ENCODE peak calls at places on chromosomes 4 and X, in five cellular contexts. N is CD4-positive, CD25-positive, alpha-beta regulatory T cell; C is cardiac muscle cell; V is AG08396; D is lower leg skin. R is an unnamed sample.
A peak's percentile ranks its signal among the peaks of the same experiment; 100 is the strongest.

GRCh38 chr4:109432676-109433075 is 939 bp upstream of the SEC24B start:
- DNase-seq in C (peak; percentile 83), N (no peak), D (no peak), V (peak; percentile 36), R (no peak)

GRCh38 chr4:165382640-165383039 is 3.8 kb downstream of the CPE start:
- DNase-seq in C (no peak), N (no peak), V (no peak), D (no peak), R (no peak)

GRCh38 chrX:10516781-10517322 is 103.5 kb downstream of the MID1 start:
- DNase-seq in N (no peak), V (no peak), D (no peak), C (no peak), R (no peak)

GRCh38 chrX:92232182-92232581 is 453.0 kb downstream of the PCDH11X start:
- DNase-seq in V (peak; percentile 4), C (peak; percentile 6), D (no peak), N (no peak), R (no peak)

GRCh38 chr4:78343682-78344081 is 207.9 kb upstream of the ANXA3 start:
- DNase-seq in N (no peak), C (peak; percentile 13), V (no peak), D (no peak), R (no peak)

GRCh38 chr4:151484396-151485102 is 75.6 kb downstream of the FHIP1A start:
- DNase-seq in V (peak; percentile 80), N (no peak), D (no peak), C (peak; percentile 78), R (no peak)

GRCh38 chrX:96861661-96862060 is 22.0 kb upstream of the RPA4 start:
- DNase-seq in D (no peak), V (no peak), C (no peak), N (no peak), R (no peak)

GRCh38 chr4:123349401-123350190 is 47.0 kb upstream of the SPRY1 start:
- DNase-seq in V (no peak), N (no peak), C (peak; percentile 61), D (no peak), R (no peak)

GRCh38 chrX:53188763-53189162 is 36.2 kb downstream of the KDM5C start:
- DNase-seq in D (no peak), N (no peak), V (no peak), C (no peak), R (no peak)

GRCh38 chrX:38220024-38220935 is at the start of gene SRPX:
- DNase-seq in N (no peak), C (peak; percentile 66), D (no peak), V (peak; percentile 53), R (peak; percentile 31)

GRCh38 chr4:16864199-16864598 is 34.2 kb downstream of the LDB2 start:
- DNase-seq in D (no peak), V (no peak), C (no peak), N (no peak), R (no peak)

GRCh38 chr4:3677671-3678070 is 88.5 kb upstream of the ADRA2C start:
- DNase-seq in D (no peak), N (no peak), V (no peak), C (no peak), R (peak; percentile 8)

GRCh38 chrX:69387559-69388487 is 116.3 kb upstream of the NALF2 start:
- DNase-seq in C (peak; percentile 60), N (peak; percentile 1), V (peak; percentile 70), D (peak; percentile 13), R (no peak)

GRCh38 chr4:164771088-164771487 is 17.2 kb downstream of the SMIM31 start:
- DNase-seq in D (no peak), C (no peak), V (no peak), N (no peak), R (no peak)

GRCh38 chrX:151714367-151714766 is 1.5 kb upstream of the FATE1 start:
- DNase-seq in V (no peak), N (no peak), C (no peak), D (no peak), R (no peak)

GRCh38 chr4:39698424-39699009 is 581 bp downstream of the UBE2K start:
- DNase-seq in D (peak; percentile 39), N (no peak), V (peak; percentile 36), C (peak; percentile 27), R (peak; percentile 59)

GRCh38 chr4:185716008-185716976 is 95.7 kb downstream of the SORBS2 start:
- DNase-seq in V (no peak), N (no peak), C (no peak), D (no peak), R (no peak)

GRCh38 chr4:58261526-58261925 is 1151.3 kb upstream of the IGFBP7 start:
- DNase-seq in N (no peak), C (no peak), V (no peak), D (no peak), R (no peak)

GRCh38 chrX:10126834-10127233 is 29.9 kb upstream of the CLCN4 start:
- DNase-seq in C (no peak), N (no peak), D (no peak), V (no peak), R (no peak)

GRCh38 chrX:47218920-47219815 is 687 bp downstream of the CDK16 start:
- DNase-seq in D (no peak), N (peak; percentile 40), C (peak; percentile 9), V (peak; percentile 41), R (peak; percentile 75)

GRCh38 chr4:95636061-95636460 is 87.3 kb upstream of the UNC5C start:
- DNase-seq in D (no peak), V (no peak), N (no peak), C (no peak), R (no peak)

GRCh38 chr4:8590546-8590880 is 2.1 kb upstream of the CPZ start:
- DNase-seq in D (no peak), N (no peak), C (no peak), V (no peak), R (no peak)

GRCh38 chr4:102036619-102037376 is 246.3 kb downstream of the BANK1 start:
- DNase-seq in V (no peak), D (no peak), C (peak; percentile 5), N (no peak), R (no peak)

GRCh38 chr4:120808475-120809141 is 113.9 kb downstream of the PRDM5 start:
- DNase-seq in C (no peak), D (no peak), N (no peak), V (no peak), R (no peak)

GRCh38 chr4:8940792-8941491 is 69.3 kb upstream of the HMX1 start:
- DNase-seq in N (no peak), D (no peak), V (no peak), C (no peak), R (no peak)

GRCh38 chr4:175536852-175537453 is 275.1 kb downstream of the GPM6A start:
- DNase-seq in D (no peak), C (peak; percentile 63), N (no peak), V (peak; percentile 19), R (no peak)